ENCODE peak calls at places on chromosomes 2 and 18, in six cellular contexts. C is esophagus squamous epithelium; E is uterus; H is astrocyte of the spinal cord; O is AG04450; U is CD8-positive, alpha-beta memory T cell. M is an unnamed sample.

GRCh38 chr2:201890447-201890846 is 84.1 kb downstream of the CDK15 start:
- DNase-seq in C (no peak), E (no peak), H (peak), O (no peak), U (no peak), M (no peak)

GRCh38 chr18:61388010-61388409 is 54.8 kb downstream of the CDH20 start:
- DNase-seq in C (no peak), E (no peak), H (no peak), O (no peak), U (no peak), M (no peak)

GRCh38 chr2:64485961-64486360 is 32.0 kb downstream of the LGALSL start:
- DNase-seq in C (no peak), E (no peak), H (no peak), O (no peak), U (no peak), M (no peak)

GRCh38 chr18:21270453-21270852 is 28.4 kb downstream of the GREB1L start:
- DNase-seq in C (no peak), E (no peak), H (peak), O (no peak), U (no peak), M (no peak)

GRCh38 chr2:74369976-74370375 is 10.1 kb downstream of the DCTN1 start:
- DNase-seq in C (no peak), E (no peak), H (no peak), O (no peak), U (no peak), M (no peak)

GRCh38 chr2:237218756-237219155 is 133.1 kb downstream of the COPS8 start:
- DNase-seq in C (no peak), E (no peak), H (peak), O (no peak), U (no peak), M (peak)

GRCh38 chr2:20452551-20452950 is 5.7 kb downstream of the RHOB start:
- DNase-seq in C (no peak), E (no peak), H (peak), O (no peak), U (no peak), M (no peak)

GRCh38 chr2:136235451-136236418 is 117.8 kb upstream of the CXCR4 start:
- DNase-seq in C (no peak), E (no peak), H (peak), O (no peak), U (no peak), M (no peak)

GRCh38 chr2:64838817-64839216 is 150.4 kb upstream of the SLC1A4 start:
- DNase-seq in C (no peak), E (no peak), H (peak), O (peak), U (no peak), M (peak)

GRCh38 chr2:224121406-224122067 is 82.5 kb upstream of the SERPINE2 start:
- DNase-seq in C (no peak), E (no peak), H (no peak), O (no peak), U (no peak), M (no peak)

GRCh38 chr2:22784586-22784985 is 600.4 kb upstream of the KLHL29 start:
- DNase-seq in C (no peak), E (no peak), H (no peak), O (no peak), U (no peak), M (no peak)

GRCh38 chr2:180985771-180986395 is 5.5 kb downstream of the UBE2E3 start:
- DNase-seq in C (no peak), E (no peak), H (no peak), O (no peak), U (no peak), M (no peak)

GRCh38 chr2:29753676-29754444 is 167.5 kb downstream of the ALK start:
- DNase-seq in C (no peak), E (no peak), H (peak), O (peak), U (no peak), M (no peak)

GRCh38 chr2:196718796-196719564 is 79.5 kb downstream of the CCDC150 start:
- DNase-seq in C (no peak), E (no peak), H (peak), O (peak), U (no peak), M (peak)

GRCh38 chr2:224372624-224373023 is 29.3 kb downstream of the FAM124B start:
- DNase-seq in C (no peak), E (no peak), H (no peak), O (no peak), U (no peak), M (no peak)

GRCh38 chr2:64641585-64641984 is 12.1 kb downstream of the SERTAD2 start:
- DNase-seq in C (no peak), E (no peak), H (no peak), O (no peak), U (no peak), M (no peak)

GRCh38 chr18:7272268-7273049 is 41.6 kb downstream of the LRRC30 start:
- DNase-seq in C (no peak), E (peak), H (peak), O (peak), U (no peak), M (peak)

GRCh38 chr2:74503506-74504475 is 3.7 kb downstream of the PCGF1 start:
- DNase-seq in C (no peak), E (no peak), H (no peak), O (no peak), U (no peak), M (no peak)

GRCh38 chr18:67302043-67302442 is 214.5 kb downstream of the DSEL start:
- DNase-seq in C (no peak), E (no peak), H (peak), O (no peak), U (no peak), M (no peak)

GRCh38 chr18:3867768-3868445 is 417.9 kb downstream of the TGIF1 start:
- DNase-seq in C (no peak), E (no peak), H (peak), O (no peak), U (no peak), M (no peak)

GRCh38 chr2:105802587-105802986 is 57.9 kb downstream of the NCK2 start:
- DNase-seq in C (no peak), E (no peak), H (no peak), O (no peak), U (peak), M (no peak)

GRCh38 chr2:32289165-32290054 is 11.7 kb downstream of the YIPF4 start:
- DNase-seq in C (no peak), E (no peak), H (peak), O (peak), U (no peak), M (no peak)

GRCh38 chr2:233422649-233423435 is 68.5 kb downstream of the DGKD start:
- DNase-seq in C (no peak), E (no peak), H (no peak), O (no peak), U (no peak), M (no peak)

GRCh38 chr2:6771539-6772365 is 94.0 kb downstream of the CMPK2 start:
- DNase-seq in C (no peak), E (no peak), H (no peak), O (no peak), U (no peak), M (no peak)

GRCh38 chr2:133270550-133270949 is 297.7 kb downstream of the NCKAP5 start:
- DNase-seq in C (no peak), E (no peak), H (no peak), O (no peak), U (no peak), M (no peak)

GRCh38 chr2:68438455-68439303 is 28.4 kb downstream of the FBXO48 start:
- DNase-seq in C (no peak), E (no peak), H (no peak), O (no peak), U (no peak), M (no peak)

GRCh38 chr2:110748489-110748867 is 16.1 kb downstream of the ACOXL start:
- DNase-seq in C (no peak), E (no peak), H (peak), O (no peak), U (peak), M (no peak)

GRCh38 chr2:65576861-65577601 is 144.6 kb upstream of the SPRED2 start:
- DNase-seq in C (no peak), E (no peak), H (peak), O (peak), U (no peak), M (peak)

GRCh38 chr2:109355192-109355843 is 226.3 kb downstream of the SH3RF3 start:
- DNase-seq in C (no peak), E (peak), H (no peak), O (no peak), U (no peak), M (no peak)

GRCh38 chr2:215479536-215480240 is 43.8 kb upstream of the FN1 start:
- DNase-seq in C (no peak), E (no peak), H (no peak), O (no peak), U (no peak), M (no peak)

GRCh38 chr18:37282386-37283037 is 283.1 kb downstream of the CELF4 start:
- DNase-seq in C (no peak), E (no peak), H (no peak), O (no peak), U (no peak), M (no peak)

DNA sequence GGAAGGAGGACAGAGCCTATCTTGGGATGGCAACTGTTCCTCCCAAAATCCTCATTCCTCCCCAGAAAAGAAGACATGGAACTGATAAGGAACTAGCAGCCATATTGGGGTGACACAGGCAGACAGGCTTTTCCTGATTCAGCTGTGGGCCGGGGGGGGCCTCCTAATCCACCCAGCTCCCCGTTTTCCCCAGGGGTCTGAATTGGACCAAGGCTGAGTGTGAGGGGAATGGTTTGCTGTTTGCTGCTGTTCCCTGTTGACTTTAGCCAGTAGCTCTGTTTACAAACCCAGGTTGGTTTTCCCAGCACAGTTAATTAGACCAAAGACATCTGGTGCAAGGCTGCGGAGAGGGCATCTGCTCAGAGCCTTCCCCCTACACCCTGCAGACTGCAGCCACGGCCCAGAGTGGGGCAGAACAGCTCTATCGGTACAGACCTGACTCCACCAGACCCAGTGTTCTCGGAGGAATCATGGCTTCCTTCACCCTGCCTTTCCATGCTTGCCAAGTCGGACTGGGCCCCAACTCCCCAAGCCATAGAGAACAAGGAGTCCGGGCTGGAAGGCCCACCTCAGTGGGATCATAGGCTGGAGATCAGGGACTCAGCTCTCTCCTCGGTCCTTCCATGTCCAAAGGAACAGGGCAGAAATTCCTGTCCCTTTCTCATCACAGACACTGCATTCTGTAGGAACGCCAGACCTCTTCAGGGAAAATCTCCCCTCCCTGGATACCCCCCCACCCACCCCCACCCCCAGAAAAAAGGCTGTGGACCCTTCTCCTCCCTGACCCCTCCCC is 1.7 kb upstream of the PKDCC start:
- DNase-seq in C (no peak), E (no peak), H (no peak), O (no peak), U (no peak), M (no peak)
- H3K4me3 ChIP-seq in C (no peak), E (peak), H (no peak), O (peak), U (no peak), M (no peak)

GRCh38 chr18:48766487-48766886 is 184.3 kb downstream of the SMAD7 start:
- DNase-seq in C (no peak), E (no peak), H (no peak), O (no peak), U (no peak), M (no peak)
- H3K4me3 ChIP-seq in C (no peak), E (no peak), H (no peak), O (no peak), U (no peak), M (no peak)

GRCh38 chr2:182545420-182546167 is 118.8 kb upstream of the PDE1A start:
- DNase-seq in C (no peak), E (no peak), H (no peak), O (no peak), U (no peak), M (no peak)
- H3K4me3 ChIP-seq in C (no peak), E (no peak), H (no peak), O (no peak), U (no peak), M (no peak)

GRCh38 chr2:128717758-128718710 is 399.4 kb upstream of the HS6ST1 start:
- DNase-seq in C (no peak), E (no peak), H (no peak), O (no peak), U (no peak), M (no peak)

GRCh38 chr2:128716371-128716770 is 397.7 kb upstream of the HS6ST1 start:
- DNase-seq in C (no peak), E (no peak), H (no peak), O (no peak), U (no peak), M (no peak)

GRCh38 chr2:128722469-128722868 is 403.8 kb upstream of the HS6ST1 start:
- DNase-seq in C (no peak), E (no peak), H (no peak), O (no peak), U (no peak), M (no peak)

GRCh38 chr2:128724547-128724946 is 405.9 kb upstream of the HS6ST1 start:
- DNase-seq in C (no peak), E (no peak), H (no peak), O (no peak), U (no peak), M (no peak)

DNA sequence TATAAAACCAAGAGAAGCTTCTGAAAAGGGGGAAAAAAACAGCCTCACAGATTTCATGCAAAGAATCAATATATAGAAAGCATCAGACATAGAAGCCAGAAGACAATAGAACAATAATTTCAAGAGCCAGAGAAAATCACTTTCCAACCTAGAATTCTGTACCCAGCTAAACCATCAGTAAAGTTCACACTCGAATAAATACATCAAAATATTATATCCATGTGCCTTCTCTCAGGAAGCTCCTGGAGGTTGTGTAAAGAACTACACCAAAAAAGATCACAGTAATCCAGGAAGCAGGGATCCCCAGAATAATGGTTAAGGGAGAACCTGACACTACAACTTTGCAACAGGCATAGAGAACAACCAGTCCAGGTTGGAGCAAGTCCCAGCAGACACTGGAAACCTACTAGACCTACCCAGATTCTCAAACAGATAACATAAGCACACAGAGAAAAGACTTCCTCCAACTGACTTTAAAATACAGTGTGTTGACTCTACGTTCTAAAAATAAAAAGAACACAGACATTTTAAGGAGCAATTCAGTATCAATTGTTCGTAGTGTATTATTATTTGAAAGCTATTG is 401.9 kb upstream of the HS6ST1 start:
- DNase-seq in C (no peak), E (no peak), H (no peak), O (no peak), U (no peak), M (no peak)
- H3K4me3 ChIP-seq in C (no peak), E (no peak), H (no peak), O (no peak), U (no peak), M (no peak)

DNA sequence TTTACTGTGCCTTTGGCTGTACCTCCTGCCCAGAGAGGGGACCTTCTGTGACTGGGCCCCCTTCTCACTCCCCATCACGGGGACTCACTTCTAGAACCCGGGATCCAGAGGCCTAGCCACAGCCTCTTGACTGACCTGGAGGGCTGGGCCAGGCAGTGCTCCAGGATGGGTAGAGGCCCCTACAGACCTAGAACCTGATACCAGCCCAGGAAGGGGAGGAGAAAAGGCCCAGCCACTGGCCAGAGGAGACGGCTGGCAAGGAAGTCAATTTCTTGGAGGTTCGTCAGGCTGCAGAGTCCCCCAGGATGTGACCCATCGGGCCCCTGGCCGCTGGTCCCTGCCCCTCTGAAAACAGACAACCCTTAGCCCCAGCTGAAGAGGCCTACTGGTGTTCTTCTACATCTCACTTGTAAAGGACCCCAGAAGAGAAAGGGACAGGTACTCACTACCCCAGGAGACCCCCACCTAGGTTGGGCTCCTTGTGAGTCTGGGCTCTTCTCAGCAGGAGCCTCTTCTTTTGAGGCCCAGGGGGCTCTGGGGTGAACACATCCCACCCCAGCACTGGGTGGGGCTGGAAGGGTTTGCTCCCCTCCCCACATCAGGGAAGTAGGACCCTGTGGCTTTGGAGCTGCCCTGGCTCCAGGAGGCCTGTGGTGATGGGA is 86.0 kb downstream of the STPG4 start:
- DNase-seq in C (no peak), E (no peak), H (no peak), O (no peak), U (no peak), M (no peak)
- H3K4me3 ChIP-seq in C (no peak), E (no peak), H (no peak), O (no peak), U (no peak), M (no peak)

GRCh38 chr18:13232060-13232917 is 13.7 kb downstream of the LDLRAD4 start:
- DNase-seq in C (no peak), E (peak), H (no peak), O (no peak), U (no peak), M (no peak)
- H3K4me3 ChIP-seq in C (no peak), E (no peak), H (no peak), O (no peak), U (no peak), M (no peak)

M was measured in HFF-Myc.